ENCODE peak calls at places on chromosomes 1 and 21, in five cellular contexts. B is body of pancreas, O is NCI-H446 treated with DMSO at 0.1 percent for 48 hours, G is iPS DF 19.7, F is ELR. T is an unnamed sample.

GRCh38 chr1:998051-998821 is 1.7 kb downstream of the HES4 start:
- DNase-seq in B (no peak), O (no peak), G (no peak), F (no peak), T (peak; percentile 61)

GRCh38 chr1:85583355-85584263 is 3.0 kb downstream of the CCN1 start:
- DNase-seq in B (no peak), O (no peak), G (no peak), F (peak; percentile 67), T (no peak)

GRCh38 chr1:200911361-200911760 is 16.7 kb downstream of the INAVA start:
- DNase-seq in B (no peak), O (no peak), G (no peak), F (no peak), T (no peak)

GRCh38 chr1:156194300-156194652 is 372 bp downstream of the SLC25A44 start:
- DNase-seq in B (no peak), O (no peak), G (no peak), F (peak; percentile 52), T (no peak)

GRCh38 chr1:53902235-53902920 is 8.4 kb downstream of the DIO1 start:
- DNase-seq in B (no peak), O (no peak), G (no peak), F (no peak), T (no peak)

GRCh38 chr1:160504651-160505050 is 18.4 kb downstream of the SLAMF6 start:
- DNase-seq in B (no peak), O (no peak), G (no peak), F (no peak), T (no peak)

GRCh38 chr1:154745286-154745731 is 124.8 kb downstream of the KCNN3 start:
- DNase-seq in B (peak; percentile 21), O (no peak), G (no peak), F (no peak), T (no peak)

GRCh38 chr1:218488986-218489385 is 143.8 kb downstream of the TGFB2 start:
- DNase-seq in B (no peak), O (no peak), G (no peak), F (peak; percentile 52), T (no peak)

GRCh38 chr1:84635261-84635848 is 54.9 kb downstream of the SSX2IP start:
- DNase-seq in B (no peak), O (no peak), G (no peak), F (no peak), T (no peak)

GRCh38 chr21:19245188-19245580 is 841.6 kb upstream of the TMPRSS15 start:
- DNase-seq in B (no peak), O (no peak), G (no peak), F (no peak), T (no peak)

GRCh38 chr1:10050611-10051010 is 17.9 kb downstream of the UBE4B start:
- DNase-seq in B (peak; percentile 19), O (peak; percentile 78), G (no peak), F (no peak), T (no peak)

GRCh38 chr1:21925334-21925940 is 11.7 kb downstream of the HSPG2 start:
- DNase-seq in B (no peak), O (no peak), G (no peak), F (no peak), T (no peak)

GRCh38 chr1:52192436-52192835 is 50.5 kb downstream of the ZFYVE9 start:
- DNase-seq in B (no peak), O (no peak), G (no peak), F (peak; percentile 65), T (no peak)

GRCh38 chr1:32818804-32819541 is 1.5 kb downstream of the S100PBP start:
- DNase-seq in B (no peak), O (no peak), G (no peak), F (peak; percentile 4), T (no peak)

GRCh38 chr1:244049142-244049968 is 1.7 kb upstream of the ZBTB18 start:
- DNase-seq in B (peak; percentile 82), O (peak; percentile 26), G (no peak), F (peak; percentile 57), T (peak; percentile 74)

GRCh38 chr1:31374511-31375196 is 1.8 kb upstream of the FABP3 start:
- DNase-seq in B (peak; percentile 55), O (peak; percentile 90), G (no peak), F (no peak), T (no peak)

GRCh38 chr1:240344918-240345317 is 253.2 kb downstream of the FMN2 start:
- DNase-seq in B (no peak), O (no peak), G (no peak), F (peak; percentile 70), T (no peak)

GRCh38 chr1:67534627-67535065 is 104.4 kb upstream of the SERBP1 start:
- DNase-seq in B (no peak), O (no peak), G (no peak), F (peak; percentile 65), T (no peak)

GRCh38 chr1:245742891-245743290 is 588.1 kb downstream of the KIF26B start:
- DNase-seq in B (no peak), O (peak; percentile 73), G (no peak), F (no peak), T (peak; percentile 50)

GRCh38 chr1:97158704-97159103 is 437.1 kb downstream of the PTBP2 start:
- DNase-seq in B (no peak), O (peak; percentile 12), G (no peak), F (no peak), T (no peak)

GRCh38 chr1:198176179-198176578 is 19.4 kb downstream of the NEK7 start:
- DNase-seq in B (no peak), O (no peak), G (no peak), F (no peak), T (no peak)

GRCh38 chr1:173475564-173476196 is 1.5 kb upstream of the PRDX6 start:
- DNase-seq in B (peak; percentile 48), O (no peak), G (no peak), F (peak; percentile 83), T (no peak)

GRCh38 chr1:214514032-214514818 is 37.2 kb downstream of the PTPN14 start:
- DNase-seq in B (no peak), O (no peak), G (no peak), F (peak; percentile 50), T (peak; percentile 20)

GRCh38 chr1:247357781-247358211 is 26.1 kb upstream of the ZNF496 start:
- DNase-seq in B (no peak), O (no peak), G (no peak), F (peak; percentile 55), T (no peak)

GRCh38 chr21:41767606-41768370 is 936 bp upstream of the RIPK4 start:
- DNase-seq in B (peak; percentile 45), O (no peak), G (no peak), F (peak; percentile 79), T (peak; percentile 42)

GRCh38 chr1:114512595-114513280 is 1.7 kb upstream of the TRIM33 start:
- DNase-seq in B (no peak), O (no peak), G (no peak), F (no peak), T (no peak)

GRCh38 chr1:224559971-224560728 is 56.0 kb upstream of the CNIH3 start:
- DNase-seq in B (no peak), O (no peak), G (no peak), F (peak; percentile 87), T (no peak)

GRCh38 chr21:19507682-19508260 is 1104.2 kb upstream of the TMPRSS15 start:
- DNase-seq in B (no peak), O (peak; percentile 14), G (no peak), F (peak; percentile 0), T (no peak)

GRCh38 chr1:205812271-205812877 is 624 bp downstream of the SLC41A1 start:
- DNase-seq in B (peak; percentile 41), O (no peak), G (no peak), F (peak; percentile 39), T (no peak)

GRCh38 chr1:234675561-234675960 is 65.6 kb upstream of the IRF2BP2 start:
- DNase-seq in B (no peak), O (no peak), G (no peak), F (no peak), T (no peak)

GRCh38 chr1:108050911-108051624 is 86.1 kb upstream of the VAV3 start:
- DNase-seq in B (no peak), O (no peak), G (no peak), F (no peak), T (no peak)

GRCh38 chr1:77282187-77282865 is 507 bp downstream of the AK5 start:
- DNase-seq in B (peak; percentile 7), O (no peak), G (peak; percentile 15), F (peak; percentile 65), T (peak; percentile 49)

GRCh38 chr1:93081716-93082115 is 2.6 kb downstream of the MTF2 start:
- DNase-seq in B (no peak), O (no peak), G (no peak), F (peak; percentile 90), T (no peak)

GRCh38 chr1:63611231-63611630 is 18.0 kb downstream of the PGM1 start:
- DNase-seq in B (no peak), O (no peak), G (no peak), F (peak; percentile 56), T (no peak)

GRCh38 chr1:55559111-55559510 is 343.9 kb upstream of the USP24 start:
- DNase-seq in B (no peak), O (peak; percentile 92), G (no peak), F (peak; percentile 51), T (no peak)

T was measured in nephron progenitor cell.